ENCODE peak calls at places on chromosome 1, in seven cellular contexts. One of them, this sample, is unnamed.
A peak's percentile ranks its signal among the peaks of the same experiment; 100 is the strongest.

GRCh38 chr1:99407018-99407417 is 142.7 kb downstream of the PLPPR4 start:
- DNase-seq in H9: no peak
- DNase-seq in H1: no peak
- DNase-seq in neuronal stem cell: no peak
- DNase-seq in mesenchymal stem cell: no peak
- DNase-seq in mesendoderm: no peak
- DNase-seq in trophoblast cell: no peak
- DNase-seq in this sample: no peak

GRCh38 chr1:155981266-155982088 is 3.1 kb upstream of the ARHGEF2 start:
- DNase-seq in H9: no peak
- DNase-seq in H1: no peak
- DNase-seq in neuronal stem cell: no peak
- DNase-seq in mesenchymal stem cell: peak; percentile 85
- DNase-seq in mesendoderm: no peak
- DNase-seq in trophoblast cell: peak; percentile 96
- DNase-seq in this sample: peak; percentile 89

GRCh38 chr1:169576934-169577331 is 9.3 kb downstream of the F5 start:
- DNase-seq in H9: no peak
- DNase-seq in H1: no peak
- DNase-seq in neuronal stem cell: no peak
- DNase-seq in mesenchymal stem cell: no peak
- DNase-seq in mesendoderm: no peak
- DNase-seq in trophoblast cell: no peak
- DNase-seq in this sample: no peak

GRCh38 chr1:36653850-36654249 is 171.1 kb upstream of the CSF3R start:
- DNase-seq in H9: no peak
- DNase-seq in H1: no peak
- DNase-seq in neuronal stem cell: no peak
- DNase-seq in mesenchymal stem cell: no peak
- DNase-seq in mesendoderm: no peak
- DNase-seq in trophoblast cell: peak; percentile 89
- DNase-seq in this sample: peak; percentile 3

GRCh38 chr1:205880923-205881322 is 31.0 kb upstream of the PM20D1 start:
- DNase-seq in H9: no peak
- DNase-seq in H1: no peak
- DNase-seq in neuronal stem cell: no peak
- DNase-seq in mesenchymal stem cell: no peak
- DNase-seq in mesendoderm: no peak
- DNase-seq in trophoblast cell: no peak
- DNase-seq in this sample: no peak

GRCh38 chr1:15425961-15426360 is 12.3 kb upstream of the CTRC start:
- DNase-seq in H9: no peak
- DNase-seq in H1: no peak
- DNase-seq in neuronal stem cell: no peak
- DNase-seq in mesenchymal stem cell: no peak
- DNase-seq in mesendoderm: no peak
- DNase-seq in trophoblast cell: no peak
- DNase-seq in this sample: no peak

GRCh38 chr1:183925947-183926346 is 111.6 kb downstream of the COLGALT2 start:
- DNase-seq in H9: no peak
- DNase-seq in H1: no peak
- DNase-seq in neuronal stem cell: no peak
- DNase-seq in mesenchymal stem cell: no peak
- DNase-seq in mesendoderm: no peak
- DNase-seq in trophoblast cell: peak; percentile 52
- DNase-seq in this sample: no peak

GRCh38 chr1:235866207-235866912 is at the start of gene LYST:
- DNase-seq in H9: peak; percentile 46
- DNase-seq in H1: no peak
- DNase-seq in neuronal stem cell: peak; percentile 44
- DNase-seq in mesenchymal stem cell: peak; percentile 76
- DNase-seq in mesendoderm: peak; percentile 70
- DNase-seq in trophoblast cell: peak; percentile 62
- DNase-seq in this sample: peak; percentile 52

GRCh38 chr1:15406911-15407559 is 2.7 kb upstream of the EFHD2 start:
- DNase-seq in H9: no peak
- DNase-seq in H1: no peak
- DNase-seq in neuronal stem cell: no peak
- DNase-seq in mesenchymal stem cell: peak; percentile 60
- DNase-seq in mesendoderm: no peak
- DNase-seq in trophoblast cell: no peak
- DNase-seq in this sample: peak; percentile 86

GRCh38 chr1:37423810-37424209 is 50.6 kb upstream of the ZC3H12A start:
- DNase-seq in H9: no peak
- DNase-seq in H1: no peak
- DNase-seq in neuronal stem cell: no peak
- DNase-seq in mesenchymal stem cell: no peak
- DNase-seq in mesendoderm: peak; percentile 21
- DNase-seq in trophoblast cell: no peak
- DNase-seq in this sample: no peak

GRCh38 chr1:56120021-56120420 is 459.3 kb downstream of the PLPP3 start:
- DNase-seq in H9: no peak
- DNase-seq in H1: no peak
- DNase-seq in neuronal stem cell: no peak
- DNase-seq in mesenchymal stem cell: peak; percentile 20
- DNase-seq in mesendoderm: no peak
- DNase-seq in trophoblast cell: no peak
- DNase-seq in this sample: peak; percentile 88

GRCh38 chr1:211089536-211089935 is 44.4 kb downstream of the KCNH1 start:
- DNase-seq in H9: no peak
- DNase-seq in H1: no peak
- DNase-seq in neuronal stem cell: no peak
- DNase-seq in mesenchymal stem cell: no peak
- DNase-seq in mesendoderm: no peak
- DNase-seq in trophoblast cell: no peak
- DNase-seq in this sample: no peak

GRCh38 chr1:153629343-153629665 is 1.1 kb downstream of the S100A1 start:
- DNase-seq in H9: no peak
- DNase-seq in H1: no peak
- DNase-seq in neuronal stem cell: no peak
- DNase-seq in mesenchymal stem cell: no peak
- DNase-seq in mesendoderm: no peak
- DNase-seq in trophoblast cell: no peak
- DNase-seq in this sample: no peak

GRCh38 chr1:76115186-76115585 is 40.6 kb downstream of the ST6GALNAC3 start:
- DNase-seq in H9: no peak
- DNase-seq in H1: peak; percentile 1
- DNase-seq in neuronal stem cell: no peak
- DNase-seq in mesenchymal stem cell: no peak
- DNase-seq in mesendoderm: no peak
- DNase-seq in trophoblast cell: peak; percentile 56
- DNase-seq in this sample: no peak

GRCh38 chr1:29271724-29272123 is 35.4 kb downstream of the PTPRU start:
- DNase-seq in H9: peak; percentile 89
- DNase-seq in H1: peak; percentile 73
- DNase-seq in neuronal stem cell: peak; percentile 65
- DNase-seq in mesenchymal stem cell: peak; percentile 52
- DNase-seq in mesendoderm: peak; percentile 97
- DNase-seq in trophoblast cell: peak; percentile 37
- DNase-seq in this sample: peak; percentile 65

GRCh38 chr1:239123243-239123642 is 263.1 kb upstream of the CHRM3 start:
- DNase-seq in H9: no peak
- DNase-seq in H1: no peak
- DNase-seq in neuronal stem cell: no peak
- DNase-seq in mesenchymal stem cell: no peak
- DNase-seq in mesendoderm: no peak
- DNase-seq in trophoblast cell: no peak
- DNase-seq in this sample: no peak

GRCh38 chr1:17316704-17317103 is 8.7 kb downstream of the PADI4 start:
- DNase-seq in H9: no peak
- DNase-seq in H1: no peak
- DNase-seq in neuronal stem cell: no peak
- DNase-seq in mesenchymal stem cell: no peak
- DNase-seq in mesendoderm: no peak
- DNase-seq in trophoblast cell: no peak
- DNase-seq in this sample: no peak

GRCh38 chr1:180560868-180561600 is 2.3 kb downstream of the OVAAL start:
- DNase-seq in H9: no peak
- DNase-seq in H1: no peak
- DNase-seq in neuronal stem cell: no peak
- DNase-seq in mesenchymal stem cell: no peak
- DNase-seq in mesendoderm: no peak
- DNase-seq in trophoblast cell: no peak
- DNase-seq in this sample: peak; percentile 72

DNA sequence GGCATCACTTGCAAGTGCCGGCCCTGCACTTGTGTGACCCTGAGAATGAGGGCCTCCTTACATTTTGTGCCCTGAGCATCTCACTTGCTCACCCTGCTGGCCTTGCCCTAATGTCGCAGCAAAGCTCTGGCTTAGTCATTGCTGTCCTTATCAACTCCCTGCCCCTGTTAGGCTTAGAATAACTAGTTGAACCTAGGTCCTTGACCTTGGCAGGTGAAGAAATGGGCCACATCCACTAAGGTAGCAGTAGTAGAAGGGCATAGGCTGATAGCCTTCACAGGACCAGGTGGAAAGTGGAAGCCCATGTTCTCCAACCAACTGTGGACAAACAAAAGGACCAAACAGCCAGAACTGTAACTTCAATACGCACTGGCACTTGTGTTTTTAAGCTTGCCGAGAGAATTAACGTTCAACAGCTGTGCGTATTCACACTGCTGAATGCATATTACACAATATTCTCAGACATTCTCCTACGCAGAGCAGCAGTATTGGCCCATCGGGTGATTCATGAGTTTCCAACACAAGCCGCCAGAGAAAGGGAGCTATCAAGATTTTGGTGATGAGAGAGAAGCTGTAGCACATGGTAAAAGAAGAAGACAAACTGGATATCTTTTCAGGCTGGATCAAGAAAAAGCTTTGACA is 27.7 kb upstream of the PTGFRN start:
- DNase-seq in H9: peak; percentile 78
- DNase-seq in H1: peak; percentile 54
- DNase-seq in neuronal stem cell: no peak
- DNase-seq in mesenchymal stem cell: peak; percentile 87
- DNase-seq in mesendoderm: peak; percentile 85
- DNase-seq in trophoblast cell: peak; percentile 93
- DNase-seq in this sample: peak; percentile 65
- H3K4ac ChIP-seq in H9: no peak overlapping the region
- H3K4ac ChIP-seq in H1: no peak overlapping the region
- H3K4ac ChIP-seq in neuronal stem cell: no peak overlapping the region
- H3K4ac ChIP-seq in mesenchymal stem cell: no peak overlapping the region
- H3K4ac ChIP-seq in mesendoderm: no peak overlapping the region
- H3K4ac ChIP-seq in trophoblast cell: no peak overlapping the region
- H3K4ac ChIP-seq in this sample: no peak overlapping the region

GRCh38 chr1:24548070-24548469 is 7.8 kb upstream of the NCMAP start:
- DNase-seq in H9: no peak
- DNase-seq in H1: no peak
- DNase-seq in neuronal stem cell: no peak
- DNase-seq in mesenchymal stem cell: no peak
- DNase-seq in mesendoderm: no peak
- DNase-seq in trophoblast cell: no peak
- DNase-seq in this sample: no peak
- H3K27me3 ChIP-seq in H9: no peaks in the 10 kb centered on the region
- H3K27me3 ChIP-seq in H1: no peaks in the 10 kb centered on the region
- H3K27me3 ChIP-seq in neuronal stem cell: peaks cover 10% of the 10 kb centered on the region
- H3K27me3 ChIP-seq in mesenchymal stem cell: no peaks in the 10 kb centered on the region
- H3K27me3 ChIP-seq in mesendoderm: no peaks in the 10 kb centered on the region
- H3K27me3 ChIP-seq in trophoblast cell: no peaks in the 10 kb centered on the region
- H3K27me3 ChIP-seq in this sample: peaks cover 18% of the 10 kb centered on the region

GRCh38 chr1:64966158-64966963 is at the start of gene JAK1:
- DNase-seq in H9: peak; percentile 90
- DNase-seq in H1: peak; percentile 87
- DNase-seq in neuronal stem cell: peak; percentile 85
- DNase-seq in mesenchymal stem cell: peak; percentile 81
- DNase-seq in mesendoderm: peak; percentile 88
- DNase-seq in trophoblast cell: peak; percentile 85
- DNase-seq in this sample: peak; percentile 72

GRCh38 chr1:64967381-64967780 is 1.0 kb upstream of the JAK1 start:
- DNase-seq in H9: no peak
- DNase-seq in H1: no peak
- DNase-seq in neuronal stem cell: no peak
- DNase-seq in mesenchymal stem cell: no peak
- DNase-seq in mesendoderm: no peak
- DNase-seq in trophoblast cell: peak; percentile 32
- DNase-seq in this sample: no peak

GRCh38 chr1:64965239-64966157 is 851 bp downstream of the JAK1 start:
- DNase-seq in H9: peak; percentile 45
- DNase-seq in H1: peak; percentile 74
- DNase-seq in neuronal stem cell: peak; percentile 29
- DNase-seq in mesenchymal stem cell: peak; percentile 88
- DNase-seq in mesendoderm: peak; percentile 72
- DNase-seq in trophoblast cell: peak; percentile 57
- DNase-seq in this sample: peak; percentile 76

GRCh38 chr1:64973061-64973647 is 6.8 kb upstream of the JAK1 start:
- DNase-seq in H9: no peak
- DNase-seq in H1: no peak
- DNase-seq in neuronal stem cell: no peak
- DNase-seq in mesenchymal stem cell: no peak
- DNase-seq in mesendoderm: no peak
- DNase-seq in trophoblast cell: no peak
- DNase-seq in this sample: no peak

DNA sequence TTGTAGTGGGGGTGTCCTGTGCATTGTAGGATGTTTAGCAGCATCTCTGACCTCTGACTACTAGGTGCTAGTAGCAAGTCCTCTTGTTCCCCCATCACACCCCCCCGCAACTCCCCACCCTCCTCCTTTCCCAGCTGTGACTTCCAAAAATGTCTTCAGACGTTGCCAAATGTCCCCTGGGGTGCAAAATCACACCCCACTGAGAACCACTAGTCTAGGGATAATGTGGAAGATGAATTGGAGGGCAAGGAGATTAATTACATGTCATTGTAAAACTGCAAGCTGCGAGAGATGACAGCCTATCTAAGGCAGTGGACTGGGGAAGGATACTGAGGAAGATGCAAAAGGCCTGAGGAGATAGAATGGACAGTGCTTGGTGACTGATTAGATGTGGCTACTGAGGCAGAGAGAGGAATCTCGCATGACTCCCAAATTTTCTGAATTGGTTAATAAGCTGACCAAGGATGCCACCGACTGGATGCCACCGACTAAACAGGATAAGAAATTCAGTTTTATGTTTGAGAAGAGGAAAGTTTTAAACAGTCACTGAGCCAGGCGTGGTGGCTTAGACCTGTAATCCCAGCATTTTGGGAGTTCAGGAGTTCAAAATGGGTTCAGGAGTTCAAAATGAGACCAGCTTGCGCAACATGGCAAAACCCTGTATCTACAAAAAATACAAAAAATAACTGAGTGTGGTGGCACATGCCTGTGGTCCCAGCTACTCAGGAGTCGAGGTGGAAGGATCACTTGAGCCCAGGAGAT is 3.1 kb upstream of the JAK1 start:
- DNase-seq in H9: no peak
- DNase-seq in H1: no peak
- DNase-seq in neuronal stem cell: no peak
- DNase-seq in mesenchymal stem cell: no peak
- DNase-seq in mesendoderm: no peak
- DNase-seq in trophoblast cell: no peak
- DNase-seq in this sample: peak; percentile 11
- H3K4ac ChIP-seq in H9: no peak overlapping the region
- H3K4ac ChIP-seq in H1: no peak overlapping the region
- H3K4ac ChIP-seq in neuronal stem cell: no peak overlapping the region
- H3K4ac ChIP-seq in mesenchymal stem cell: no peak overlapping the region
- H3K4ac ChIP-seq in mesendoderm: no peak overlapping the region
- H3K4ac ChIP-seq in trophoblast cell: no peak overlapping the region
- H3K4ac ChIP-seq in this sample: no peak overlapping the region

DNA sequence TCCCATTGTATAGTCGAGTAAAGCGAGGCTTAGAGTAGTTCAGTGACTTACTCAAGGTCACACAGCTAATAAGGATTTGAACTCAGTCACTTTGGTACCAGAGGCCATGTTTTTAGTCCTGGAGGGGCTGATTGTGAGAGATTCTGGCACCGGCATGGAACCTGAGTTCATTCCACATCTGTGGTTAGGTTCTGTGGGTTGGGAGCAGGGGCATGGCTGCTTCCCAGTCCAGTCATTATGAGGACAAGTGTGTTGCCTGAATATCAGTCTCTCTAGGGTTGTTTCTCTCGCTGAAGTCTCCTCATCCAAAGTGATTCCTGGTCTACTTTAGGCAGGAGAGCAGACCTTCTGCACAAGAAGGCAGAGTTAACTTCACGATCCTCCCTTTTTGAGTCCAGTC is 90.6 kb downstream of the C1orf94 start:
- DNase-seq in H9: no peak
- DNase-seq in H1: no peak
- DNase-seq in neuronal stem cell: no peak
- DNase-seq in mesenchymal stem cell: no peak
- DNase-seq in mesendoderm: no peak
- DNase-seq in trophoblast cell: no peak
- DNase-seq in this sample: no peak
- H3K27me3 ChIP-seq in H9: no peaks in the 10 kb centered on the region
- H3K27me3 ChIP-seq in H1: no peaks in the 10 kb centered on the region
- H3K27me3 ChIP-seq in neuronal stem cell: no peaks in the 10 kb centered on the region
- H3K27me3 ChIP-seq in mesenchymal stem cell: no peaks in the 10 kb centered on the region
- H3K27me3 ChIP-seq in mesendoderm: no peaks in the 10 kb centered on the region
- H3K27me3 ChIP-seq in trophoblast cell: no peaks in the 10 kb centered on the region
- H3K27me3 ChIP-seq in this sample: no peaks in the 10 kb centered on the region